ENCODE peak calls at places on chromosomes 6 and 20, in six cellular contexts. F is WERI-Rb-1; P is PC-9; M is GM20000; V is endothelial cell; A is CD8-positive, alpha-beta T cell. H is an unnamed sample.

GRCh38 chr6:132063738-132064137 is 112.6 kb upstream of the CCN2 start:
- DNase-seq in F (no peak), P (peak; percentile 14), V (no peak), M (no peak), A (no peak), H (peak; percentile 71)

GRCh38 chr6:111936718-111937117 is 63.5 kb upstream of the FYN start:
- DNase-seq in A (no peak), V (no peak), F (no peak), P (no peak), M (no peak), H (no peak)

GRCh38 chr20:944774-945410 is 28.8 kb upstream of the ANGPT4 start:
- DNase-seq in P (no peak), V (no peak), F (no peak), A (no peak), M (no peak), H (no peak)

GRCh38 chr6:155252581-155252980 is 11.2 kb upstream of the CLDN20 start:
- DNase-seq in F (no peak), V (no peak), A (no peak), M (no peak), P (no peak), H (no peak)

GRCh38 chr6:27922949-27923348 is 10.8 kb upstream of the OR2B2 start:
- DNase-seq in V (no peak), P (no peak), A (no peak), F (no peak), M (no peak), H (no peak)

GRCh38 chr6:83815631-83816030 is 37.5 kb upstream of the RIPPLY2 start:
- DNase-seq in A (no peak), M (no peak), V (no peak), F (no peak), P (no peak), H (no peak)

GRCh38 chr6:83119742-83120300 is 52.4 kb downstream of the DOP1A start:
- DNase-seq in M (no peak), F (no peak), V (no peak), A (no peak), P (no peak), H (no peak)

GRCh38 chr20:44866703-44867335 is 18.7 kb upstream of the YWHAB start:
- DNase-seq in P (no peak), M (no peak), V (no peak), F (no peak), A (no peak), H (no peak)

GRCh38 chr6:43306086-43306485 is 2.5 kb downstream of the CRIP3 start:
- DNase-seq in A (no peak), P (no peak), M (no peak), F (no peak), V (no peak), H (no peak)

GRCh38 chr20:1205802-1206201 is 2.5 kb downstream of the C20orf202 start:
- DNase-seq in F (no peak), M (no peak), P (no peak), A (no peak), V (no peak), H (no peak)

GRCh38 chr20:22389836-22390542 is 194.4 kb downstream of the FOXA2 start:
- DNase-seq in F (no peak), V (no peak), A (no peak), M (no peak), P (peak; percentile 87), H (peak; percentile 91)

GRCh38 chr6:68967549-68968300 is 332.6 kb downstream of the ADGRB3 start:
- DNase-seq in M (peak; percentile 58), V (peak; percentile 73), F (peak; percentile 66), A (peak; percentile 20), P (peak; percentile 38), H (no peak)

GRCh38 chr6:161066511-161066910 is 74.9 kb downstream of the MAP3K4 start:
- DNase-seq in F (peak; percentile 22), A (no peak), V (no peak), P (no peak), M (no peak), H (no peak)

GRCh38 chr6:28449056-28449455 is 5.8 kb upstream of the ZSCAN23 start:
- DNase-seq in P (no peak), V (no peak), M (no peak), A (no peak), F (no peak), H (no peak)

GRCh38 chr6:34982424-34982852 is 93.4 kb downstream of the ANKS1A start:
- DNase-seq in P (no peak), F (peak; percentile 37), V (no peak), M (peak; percentile 21), A (no peak), H (no peak)
- TF ChIP-seq CTCF in P (peak; percentile 19), F (peak; percentile 59), V (no peak), M (no peak), A (no peak), H (peak; percentile 42)

DNA sequence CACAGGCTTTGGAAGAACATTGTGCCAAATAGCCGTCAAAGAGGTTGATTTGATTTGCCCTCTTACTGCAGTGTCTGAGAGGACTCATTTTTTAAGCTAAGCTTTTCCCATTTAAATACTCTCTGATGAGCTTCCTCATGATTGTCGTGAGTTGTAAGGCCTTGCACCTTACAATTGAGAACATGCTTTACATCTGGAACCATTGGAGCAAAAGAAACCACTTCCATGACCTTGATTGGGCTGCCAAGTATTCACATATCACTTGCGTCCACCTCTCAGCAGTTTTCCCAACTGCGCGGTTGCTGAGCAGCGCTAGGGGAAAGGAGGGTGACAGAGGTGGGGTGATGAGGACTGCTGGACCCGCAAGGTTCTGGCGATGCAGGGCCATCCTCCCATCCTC is 12.3 kb upstream of the LBP start:
- DNase-seq in P (no peak), A (no peak), V (no peak), M (no peak), F (no peak), H (no peak)
- TF ChIP-seq CTCF in P (no peak), A (no peak), V (no peak), M (no peak), F (no peak), H (no peak)

DNA sequence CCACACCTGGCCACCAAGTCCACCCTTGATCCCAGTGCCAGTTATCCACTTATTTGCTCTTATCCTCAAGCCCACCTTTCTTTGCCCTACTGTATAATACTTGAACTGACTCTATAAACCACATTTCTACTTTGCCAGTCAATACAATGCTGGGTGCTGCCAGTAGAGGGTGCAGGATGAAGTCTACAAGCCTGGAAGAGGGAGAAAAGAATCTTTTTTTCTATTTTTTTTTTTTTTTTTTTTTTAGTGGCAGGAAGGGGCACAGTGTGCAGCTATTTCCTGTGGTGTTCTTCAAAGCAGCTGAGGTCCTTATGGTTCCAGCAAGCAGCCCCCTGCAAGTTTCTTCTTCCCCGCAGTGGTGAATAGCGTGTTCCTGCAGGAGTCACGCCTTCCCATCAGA is 22.2 kb upstream of the GABRR1 start:
- DNase-seq in V (peak; percentile 47), A (no peak), M (peak; percentile 55), P (no peak), F (no peak), H (no peak)
- TF ChIP-seq CTCF in V (peak; percentile 37), A (peak; percentile 48), M (no peak), P (peak; percentile 38), F (peak; percentile 23), H (peak; percentile 33)

DNA sequence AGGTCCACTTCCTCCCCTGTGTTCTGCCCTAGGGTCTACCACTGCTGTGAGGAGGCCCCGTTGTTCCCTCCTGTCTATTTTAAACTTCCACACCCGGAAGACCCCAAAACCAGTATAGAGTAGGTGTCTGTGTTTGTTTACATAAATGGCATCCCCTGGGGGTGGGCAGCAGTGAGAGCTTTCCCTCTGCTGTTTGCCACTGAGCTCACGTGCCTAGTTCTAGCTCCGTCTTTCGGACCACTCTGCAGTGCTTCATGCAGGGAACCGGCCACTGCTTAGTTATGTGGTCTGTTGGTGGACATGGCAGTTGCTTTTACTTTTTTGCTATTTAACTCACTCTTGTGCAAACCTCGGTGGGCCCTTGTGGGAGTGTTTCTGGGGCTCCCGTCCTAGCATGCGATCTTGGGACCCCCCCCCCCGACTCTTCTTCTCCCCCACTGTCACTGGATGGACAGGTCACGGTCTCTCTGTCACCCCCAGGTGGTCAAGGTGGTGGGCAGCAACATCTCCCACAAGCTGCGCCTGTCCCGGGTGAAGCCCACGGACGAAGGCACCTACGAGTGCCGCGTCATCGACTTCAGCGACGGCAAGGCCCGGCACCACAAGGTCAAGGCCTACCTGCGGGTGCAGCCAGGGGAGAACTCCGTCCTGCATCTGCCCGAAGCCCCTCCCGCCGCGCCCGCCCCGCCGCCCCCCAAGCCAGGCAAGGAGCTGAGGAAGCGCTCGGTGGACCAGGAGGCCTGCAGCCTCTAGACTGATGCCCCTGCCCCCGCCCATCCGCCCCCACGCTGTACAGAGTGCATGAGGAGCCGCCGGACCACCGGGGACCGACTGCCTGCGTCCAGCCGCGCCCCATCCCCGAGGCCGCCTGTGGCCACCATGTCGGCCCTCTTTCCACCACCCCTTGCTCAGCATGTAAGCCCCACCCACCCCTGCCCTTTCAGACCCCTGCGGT is 40.9 kb downstream of the VSTM2L start:
- DNase-seq in P (no peak), F (peak; percentile 52), A (no peak), M (no peak), V (no peak), H (no peak)
- TF ChIP-seq CTCF in P (no peak), F (peak; percentile 68), A (no peak), M (no peak), V (no peak), H (no peak)

GRCh38 chr20:59221881-59222238 is 58.2 kb downstream of the ZNF831 start:
- DNase-seq in V (no peak), F (no peak), P (no peak), M (no peak), A (no peak), H (no peak)

GRCh38 chr20:59222239-59222981 is 58.8 kb downstream of the ZNF831 start:
- DNase-seq in A (peak; percentile 71), F (peak; percentile 87), P (peak; percentile 70), V (peak; percentile 94), M (peak; percentile 90), H (peak; percentile 16)

GRCh38 chr20:59221049-59221748 is 57.6 kb downstream of the ZNF831 start:
- DNase-seq in V (no peak), P (no peak), A (no peak), M (no peak), F (no peak), H (no peak)

GRCh38 chr20:59223750-59224149 is 60.1 kb downstream of the ZNF831 start:
- DNase-seq in A (no peak), M (no peak), P (no peak), F (no peak), V (no peak), H (no peak)

GRCh38 chr20:59222982-59223610 is 59.5 kb downstream of the ZNF831 start:
- DNase-seq in P (no peak), M (no peak), A (no peak), F (peak; percentile 63), V (peak; percentile 27), H (no peak)
- TF ChIP-seq CTCF in P (no peak), M (no peak), A (no peak), F (peak; percentile 76), V (no peak), H (no peak)

GRCh38 chr6:54846243-54846856 is at the start of gene FAM83B:
- DNase-seq in F (peak; percentile 43), A (no peak), M (no peak), V (peak; percentile 36), P (peak; percentile 70), H (no peak)
- TF ChIP-seq CTCF in F (no peak), A (no peak), M (no peak), V (no peak), P (no peak), H (no peak)